ENCODE peak calls at places on chromosomes 5 and 9, in seven cellular contexts. One of them, this sample, is unnamed. For H3K9me3 and H3K4me1, the result is how much of the 10 kb centered on the place peaks cover.

GRCh38 chr5:170312666-170313065 is 15.1 kb upstream of the LCP2 start:
- DNase-seq in endodermal cell: no peak
- DNase-seq in mesenchymal stem cell: peak
- DNase-seq in breast epithelium: no peak
- DNase-seq in mammary epithelial cell: peak
- DNase-seq in Caco-2: no peak
- DNase-seq in fibroblast of lung: no peak
- DNase-seq in this sample: peak

GRCh38 chr9:97766092-97766491 is 69.0 kb upstream of the XPA start:
- DNase-seq in endodermal cell: no peak
- DNase-seq in mesenchymal stem cell: no peak
- DNase-seq in breast epithelium: no peak
- DNase-seq in mammary epithelial cell: peak
- DNase-seq in Caco-2: no peak
- DNase-seq in fibroblast of lung: peak
- DNase-seq in this sample: peak

GRCh38 chr5:60668715-60669304 is 31.2 kb downstream of the DEPDC1B start:
- DNase-seq in endodermal cell: no peak
- DNase-seq in mesenchymal stem cell: peak
- DNase-seq in breast epithelium: no peak
- DNase-seq in mammary epithelial cell: peak
- DNase-seq in Caco-2: no peak
- DNase-seq in fibroblast of lung: peak
- DNase-seq in this sample: peak

GRCh38 chr9:106878943-106879916 is 16.3 kb downstream of the ZNF462 start:
- DNase-seq in endodermal cell: no peak
- DNase-seq in mesenchymal stem cell: peak
- DNase-seq in breast epithelium: peak
- DNase-seq in mammary epithelial cell: peak
- DNase-seq in Caco-2: no peak
- DNase-seq in fibroblast of lung: peak
- DNase-seq in this sample: peak

GRCh38 chr9:34956648-34957047 is 1.4 kb upstream of the PHF24 start:
- DNase-seq in endodermal cell: no peak
- DNase-seq in mesenchymal stem cell: no peak
- DNase-seq in breast epithelium: no peak
- DNase-seq in mammary epithelial cell: no peak
- DNase-seq in Caco-2: no peak
- DNase-seq in fibroblast of lung: no peak
- DNase-seq in this sample: no peak

GRCh38 chr5:151708126-151708525 is 21.4 kb upstream of the SPARC start:
- DNase-seq in endodermal cell: no peak
- DNase-seq in mesenchymal stem cell: peak
- DNase-seq in breast epithelium: no peak
- DNase-seq in mammary epithelial cell: no peak
- DNase-seq in Caco-2: no peak
- DNase-seq in fibroblast of lung: no peak
- DNase-seq in this sample: no peak

GRCh38 chr9:79256691-79257213 is 315.0 kb upstream of the TLE4 start:
- DNase-seq in endodermal cell: no peak
- DNase-seq in mesenchymal stem cell: peak
- DNase-seq in breast epithelium: no peak
- DNase-seq in mammary epithelial cell: peak
- DNase-seq in Caco-2: no peak
- DNase-seq in fibroblast of lung: peak
- DNase-seq in this sample: no peak

GRCh38 chr9:7791364-7791763 is 8.2 kb downstream of the DMAC1 start:
- DNase-seq in endodermal cell: no peak
- DNase-seq in mesenchymal stem cell: no peak
- DNase-seq in breast epithelium: no peak
- DNase-seq in mammary epithelial cell: no peak
- DNase-seq in Caco-2: no peak
- DNase-seq in fibroblast of lung: no peak
- DNase-seq in this sample: no peak

GRCh38 chr5:75734913-75735789 is 17.9 kb upstream of the POC5 start:
- DNase-seq in endodermal cell: peak
- DNase-seq in mesenchymal stem cell: peak
- DNase-seq in breast epithelium: no peak
- DNase-seq in mammary epithelial cell: peak
- DNase-seq in Caco-2: peak
- DNase-seq in fibroblast of lung: no peak
- DNase-seq in this sample: peak

GRCh38 chr5:68680376-68680775 is 413.4 kb upstream of the SLC30A5 start:
- DNase-seq in endodermal cell: no peak
- DNase-seq in mesenchymal stem cell: no peak
- DNase-seq in breast epithelium: no peak
- DNase-seq in mammary epithelial cell: no peak
- DNase-seq in Caco-2: no peak
- DNase-seq in fibroblast of lung: no peak
- DNase-seq in this sample: no peak

GRCh38 chr5:124580925-124581821 is 165.3 kb downstream of the ZNF608 start:
- DNase-seq in endodermal cell: peak
- DNase-seq in mesenchymal stem cell: no peak
- DNase-seq in breast epithelium: peak
- DNase-seq in mammary epithelial cell: peak
- DNase-seq in Caco-2: peak
- DNase-seq in fibroblast of lung: no peak
- DNase-seq in this sample: no peak

GRCh38 chr5:80122599-80122998 is 87.5 kb downstream of the THBS4 start:
- DNase-seq in endodermal cell: no peak
- DNase-seq in mesenchymal stem cell: no peak
- DNase-seq in breast epithelium: no peak
- DNase-seq in mammary epithelial cell: no peak
- DNase-seq in Caco-2: no peak
- DNase-seq in fibroblast of lung: no peak
- DNase-seq in this sample: no peak

GRCh38 chr9:69120380-69121154 is 53.5 kb upstream of the TJP2 start:
- DNase-seq in endodermal cell: peak
- DNase-seq in mesenchymal stem cell: no peak
- DNase-seq in breast epithelium: peak
- DNase-seq in mammary epithelial cell: peak
- DNase-seq in Caco-2: peak
- DNase-seq in fibroblast of lung: peak
- DNase-seq in this sample: peak

GRCh38 chr5:54313311-54314270 is 3.2 kb upstream of the ARL15 start:
- DNase-seq in endodermal cell: no peak
- DNase-seq in mesenchymal stem cell: no peak
- DNase-seq in breast epithelium: no peak
- DNase-seq in mammary epithelial cell: no peak
- DNase-seq in Caco-2: no peak
- DNase-seq in fibroblast of lung: peak
- DNase-seq in this sample: no peak

GRCh38 chr5:166200532-166200931 is 2090.9 kb upstream of the WWC1 start:
- DNase-seq in endodermal cell: no peak
- DNase-seq in mesenchymal stem cell: no peak
- DNase-seq in breast epithelium: no peak
- DNase-seq in mammary epithelial cell: no peak
- DNase-seq in Caco-2: no peak
- DNase-seq in fibroblast of lung: no peak
- DNase-seq in this sample: no peak

GRCh38 chr9:35813434-35814105 is 1.3 kb downstream of the HINT2 start:
- DNase-seq in endodermal cell: peak
- DNase-seq in mesenchymal stem cell: peak
- DNase-seq in breast epithelium: no peak
- DNase-seq in mammary epithelial cell: no peak
- DNase-seq in Caco-2: peak
- DNase-seq in fibroblast of lung: no peak
- DNase-seq in this sample: no peak

GRCh38 chr5:74212336-74212735 is 428.2 kb downstream of the ENC1 start:
- DNase-seq in endodermal cell: peak
- DNase-seq in mesenchymal stem cell: peak
- DNase-seq in breast epithelium: no peak
- DNase-seq in mammary epithelial cell: no peak
- DNase-seq in Caco-2: peak
- DNase-seq in fibroblast of lung: peak
- DNase-seq in this sample: peak

GRCh38 chr5:32276173-32276853 is 36.4 kb downstream of the MTMR12 start:
- DNase-seq in endodermal cell: peak
- DNase-seq in mesenchymal stem cell: peak
- DNase-seq in breast epithelium: no peak
- DNase-seq in mammary epithelial cell: peak
- DNase-seq in Caco-2: no peak
- DNase-seq in fibroblast of lung: peak
- DNase-seq in this sample: peak

GRCh38 chr5:14414007-14414406 is 167.6 kb upstream of the OTULINL start:
- DNase-seq in endodermal cell: no peak
- DNase-seq in mesenchymal stem cell: no peak
- DNase-seq in breast epithelium: no peak
- DNase-seq in mammary epithelial cell: no peak
- DNase-seq in Caco-2: no peak
- DNase-seq in fibroblast of lung: no peak
- DNase-seq in this sample: no peak

GRCh38 chr9:133961226-133962165 is 30.6 kb downstream of the VAV2 start:
- DNase-seq in endodermal cell: no peak
- DNase-seq in mesenchymal stem cell: no peak
- DNase-seq in breast epithelium: no peak
- DNase-seq in mammary epithelial cell: no peak
- DNase-seq in Caco-2: no peak
- DNase-seq in fibroblast of lung: no peak
- DNase-seq in this sample: no peak

GRCh38 chr9:97935291-97935690 is 2.7 kb downstream of the HEMGN start:
- DNase-seq in endodermal cell: no peak
- DNase-seq in mesenchymal stem cell: no peak
- DNase-seq in breast epithelium: no peak
- DNase-seq in mammary epithelial cell: no peak
- DNase-seq in Caco-2: no peak
- DNase-seq in fibroblast of lung: no peak
- DNase-seq in this sample: no peak

GRCh38 chr5:44719856-44720255 is 88.9 kb upstream of the MRPS30 start:
- DNase-seq in endodermal cell: no peak
- DNase-seq in mesenchymal stem cell: no peak
- DNase-seq in breast epithelium: no peak
- DNase-seq in mammary epithelial cell: no peak
- DNase-seq in Caco-2: no peak
- DNase-seq in fibroblast of lung: no peak
- DNase-seq in this sample: no peak

GRCh38 chr9:126652140-126652558 is 38.4 kb downstream of the LMX1B start:
- DNase-seq in endodermal cell: peak
- DNase-seq in mesenchymal stem cell: no peak
- DNase-seq in breast epithelium: no peak
- DNase-seq in mammary epithelial cell: no peak
- DNase-seq in Caco-2: peak
- DNase-seq in fibroblast of lung: no peak
- DNase-seq in this sample: no peak

GRCh38 chr9:29129763-29130162 is 1556.5 kb upstream of the C9orf72 start:
- DNase-seq in endodermal cell: no peak
- DNase-seq in mesenchymal stem cell: peak
- DNase-seq in breast epithelium: no peak
- DNase-seq in mammary epithelial cell: peak
- DNase-seq in Caco-2: no peak
- DNase-seq in fibroblast of lung: no peak
- DNase-seq in this sample: no peak
- H3K9me3 ChIP-seq in endodermal cell: half or more
- H3K9me3 ChIP-seq in mesenchymal stem cell: under half
- H3K9me3 ChIP-seq in breast epithelium: under half
- H3K9me3 ChIP-seq in mammary epithelial cell: under half
- H3K9me3 ChIP-seq in Caco-2: under half
- H3K9me3 ChIP-seq in fibroblast of lung: under half
- H3K9me3 ChIP-seq in this sample: under half

GRCh38 chr5:96022971-96023370 is 61.3 kb upstream of the ELL2 start:
- DNase-seq in endodermal cell: no peak
- DNase-seq in mesenchymal stem cell: no peak
- DNase-seq in breast epithelium: no peak
- DNase-seq in mammary epithelial cell: no peak
- DNase-seq in Caco-2: no peak
- DNase-seq in fibroblast of lung: no peak
- DNase-seq in this sample: no peak
- H3K4me1 ChIP-seq in endodermal cell: under half
- H3K4me1 ChIP-seq in mesenchymal stem cell: under half
- H3K4me1 ChIP-seq in breast epithelium: under half
- H3K4me1 ChIP-seq in mammary epithelial cell: under half
- H3K4me1 ChIP-seq in Caco-2: under half
- H3K4me1 ChIP-seq in fibroblast of lung: under half
- H3K4me1 ChIP-seq in this sample: under half

GRCh38 chr5:57834829-57835554 is 352.4 kb upstream of the ACTBL2 start:
- DNase-seq in endodermal cell: peak
- DNase-seq in mesenchymal stem cell: peak
- DNase-seq in breast epithelium: no peak
- DNase-seq in mammary epithelial cell: peak
- DNase-seq in Caco-2: no peak
- DNase-seq in fibroblast of lung: peak
- DNase-seq in this sample: peak

GRCh38 chr5:57839025-57839424 is 356.4 kb upstream of the ACTBL2 start:
- DNase-seq in endodermal cell: no peak
- DNase-seq in mesenchymal stem cell: no peak
- DNase-seq in breast epithelium: no peak
- DNase-seq in mammary epithelial cell: peak
- DNase-seq in Caco-2: no peak
- DNase-seq in fibroblast of lung: no peak
- DNase-seq in this sample: no peak

GRCh38 chr5:57836921-57837320 is 354.3 kb upstream of the ACTBL2 start:
- DNase-seq in endodermal cell: no peak
- DNase-seq in mesenchymal stem cell: no peak
- DNase-seq in breast epithelium: no peak
- DNase-seq in mammary epithelial cell: peak
- DNase-seq in Caco-2: no peak
- DNase-seq in fibroblast of lung: no peak
- DNase-seq in this sample: no peak

GRCh38 chr5:57833489-57833888 is 350.9 kb upstream of the ACTBL2 start:
- DNase-seq in endodermal cell: no peak
- DNase-seq in mesenchymal stem cell: no peak
- DNase-seq in breast epithelium: no peak
- DNase-seq in mammary epithelial cell: no peak
- DNase-seq in Caco-2: no peak
- DNase-seq in fibroblast of lung: no peak
- DNase-seq in this sample: no peak

GRCh38 chr5:57836331-57836730 is 353.7 kb upstream of the ACTBL2 start:
- DNase-seq in endodermal cell: no peak
- DNase-seq in mesenchymal stem cell: no peak
- DNase-seq in breast epithelium: no peak
- DNase-seq in mammary epithelial cell: no peak
- DNase-seq in Caco-2: no peak
- DNase-seq in fibroblast of lung: no peak
- DNase-seq in this sample: no peak
- H3K9me3 ChIP-seq in endodermal cell: under half
- H3K9me3 ChIP-seq in mesenchymal stem cell: under half
- H3K9me3 ChIP-seq in breast epithelium: under half
- H3K9me3 ChIP-seq in mammary epithelial cell: under half
- H3K9me3 ChIP-seq in Caco-2: under half
- H3K9me3 ChIP-seq in fibroblast of lung: under half
- H3K9me3 ChIP-seq in this sample: under half

GRCh38 chr9:109894921-109895758 is 115.1 kb downstream of the PALM2AKAP2 start:
- DNase-seq in endodermal cell: no peak
- DNase-seq in mesenchymal stem cell: peak
- DNase-seq in breast epithelium: no peak
- DNase-seq in mammary epithelial cell: peak
- DNase-seq in Caco-2: no peak
- DNase-seq in fibroblast of lung: no peak
- DNase-seq in this sample: peak

GRCh38 chr9:109889456-109889855 is 109.5 kb downstream of the PALM2AKAP2 start:
- DNase-seq in endodermal cell: no peak
- DNase-seq in mesenchymal stem cell: no peak
- DNase-seq in breast epithelium: peak
- DNase-seq in mammary epithelial cell: peak
- DNase-seq in Caco-2: no peak
- DNase-seq in fibroblast of lung: no peak
- DNase-seq in this sample: no peak

GRCh38 chr9:109894444-109894843 is 114.4 kb downstream of the PALM2AKAP2 start:
- DNase-seq in endodermal cell: no peak
- DNase-seq in mesenchymal stem cell: no peak
- DNase-seq in breast epithelium: no peak
- DNase-seq in mammary epithelial cell: no peak
- DNase-seq in Caco-2: no peak
- DNase-seq in fibroblast of lung: no peak
- DNase-seq in this sample: no peak

GRCh38 chr9:109893222-109893621 is 113.2 kb downstream of the PALM2AKAP2 start:
- DNase-seq in endodermal cell: no peak
- DNase-seq in mesenchymal stem cell: no peak
- DNase-seq in breast epithelium: no peak
- DNase-seq in mammary epithelial cell: no peak
- DNase-seq in Caco-2: no peak
- DNase-seq in fibroblast of lung: no peak
- DNase-seq in this sample: no peak
- H3K4me1 ChIP-seq in endodermal cell: under half
- H3K4me1 ChIP-seq in mesenchymal stem cell: under half
- H3K4me1 ChIP-seq in breast epithelium: under half
- H3K4me1 ChIP-seq in mammary epithelial cell: under half
- H3K4me1 ChIP-seq in Caco-2: under half
- H3K4me1 ChIP-seq in fibroblast of lung: under half
- H3K4me1 ChIP-seq in this sample: under half

This sample was measured in cardiac muscle cell.